ENCODE peak calls at places on chromosomes 5 and 9, in five cellular contexts. One of them, this sample, is unnamed.

GRCh38 chr9:97766092-97766491 is 69.0 kb upstream of the XPA start:
- DNase-seq in Peyer's patch: no peak
- DNase-seq in stomach: no peak
- DNase-seq in thyroid gland: no peak
- DNase-seq in uterus: no peak
- DNase-seq in this sample: no peak

GRCh38 chr9:109561137-109561536 is 63.0 kb upstream of the PTPN3 start:
- DNase-seq in Peyer's patch: no peak
- DNase-seq in stomach: no peak
- DNase-seq in thyroid gland: no peak
- DNase-seq in uterus: no peak
- DNase-seq in this sample: no peak

GRCh38 chr5:158431369-158432029 is 572.6 kb upstream of the CLINT1 start:
- DNase-seq in Peyer's patch: no peak
- DNase-seq in stomach: no peak
- DNase-seq in thyroid gland: no peak
- DNase-seq in uterus: peak
- DNase-seq in this sample: no peak

GRCh38 chr5:32428426-32428825 is 16.1 kb downstream of the ZFR start:
- DNase-seq in Peyer's patch: no peak
- DNase-seq in stomach: no peak
- DNase-seq in thyroid gland: no peak
- DNase-seq in uterus: no peak
- DNase-seq in this sample: no peak

GRCh38 chr5:21711854-21712752 is 1141.0 kb downstream of the CDH12 start:
- DNase-seq in Peyer's patch: no peak
- DNase-seq in stomach: no peak
- DNase-seq in thyroid gland: no peak
- DNase-seq in uterus: no peak
- DNase-seq in this sample: no peak

GRCh38 chr9:122158202-122158601 is 1.4 kb downstream of the NDUFA8 start:
- DNase-seq in Peyer's patch: no peak
- DNase-seq in stomach: no peak
- DNase-seq in thyroid gland: peak
- DNase-seq in uterus: no peak
- DNase-seq in this sample: peak

GRCh38 chr9:95024097-95024671 is 293.3 kb downstream of the FANCC start:
- DNase-seq in Peyer's patch: no peak
- DNase-seq in stomach: peak
- DNase-seq in thyroid gland: no peak
- DNase-seq in uterus: no peak
- DNase-seq in this sample: peak

GRCh38 chr5:111143910-111144309 is 51.8 kb downstream of the WDR36 start:
- DNase-seq in Peyer's patch: peak
- DNase-seq in stomach: no peak
- DNase-seq in thyroid gland: peak
- DNase-seq in uterus: peak
- DNase-seq in this sample: peak

GRCh38 chr5:179731791-179732411 is 721 bp upstream of the MAML1 start:
- DNase-seq in Peyer's patch: peak
- DNase-seq in stomach: no peak
- DNase-seq in thyroid gland: peak
- DNase-seq in uterus: peak
- DNase-seq in this sample: no peak

GRCh38 chr5:76153996-76154395 is 70.8 kb downstream of the SV2C start:
- DNase-seq in Peyer's patch: no peak
- DNase-seq in stomach: no peak
- DNase-seq in thyroid gland: no peak
- DNase-seq in uterus: no peak
- DNase-seq in this sample: no peak

DNA sequence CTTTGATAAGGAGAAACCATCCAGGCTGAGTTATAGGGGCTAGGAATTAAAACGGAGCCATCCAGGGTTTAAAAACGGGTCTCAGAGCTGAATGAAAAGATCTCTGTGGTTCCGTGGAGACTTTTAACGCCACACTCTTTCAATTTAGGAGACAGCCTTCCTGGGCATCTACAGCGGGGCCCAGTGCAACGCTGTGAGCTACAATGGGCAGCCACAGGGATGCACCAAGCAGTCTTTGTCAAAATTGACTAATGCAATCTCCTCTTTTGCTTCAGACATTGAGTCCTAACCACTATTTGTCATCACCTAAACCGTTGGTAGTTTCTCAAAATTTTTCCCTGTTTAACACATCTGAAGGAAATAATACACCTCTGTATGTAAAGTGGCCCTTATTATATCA is 96.6 kb upstream of the ABCA1 start:
- DNase-seq in Peyer's patch: no peak
- DNase-seq in stomach: no peak
- DNase-seq in thyroid gland: no peak
- DNase-seq in uterus: no peak
- DNase-seq in this sample: no peak
- H3K27ac ChIP-seq in Peyer's patch: no peak
- H3K27ac ChIP-seq in stomach: no peak
- H3K27ac ChIP-seq in thyroid gland: no peak
- H3K27ac ChIP-seq in uterus: no peak
- H3K27ac ChIP-seq in this sample: no peak

GRCh38 chr9:127862075-127863011 is 7.9 kb upstream of the ENG start:
- DNase-seq in Peyer's patch: peak
- DNase-seq in stomach: peak
- DNase-seq in thyroid gland: peak
- DNase-seq in uterus: peak
- DNase-seq in this sample: peak
- TF ChIP-seq POLR2A in Peyer's patch: no peak
- TF ChIP-seq POLR2A in stomach: no peak
- TF ChIP-seq POLR2A in thyroid gland: no peak
- TF ChIP-seq POLR2A in uterus: no peak
- TF ChIP-seq POLR2A in this sample: no peak

DNA sequence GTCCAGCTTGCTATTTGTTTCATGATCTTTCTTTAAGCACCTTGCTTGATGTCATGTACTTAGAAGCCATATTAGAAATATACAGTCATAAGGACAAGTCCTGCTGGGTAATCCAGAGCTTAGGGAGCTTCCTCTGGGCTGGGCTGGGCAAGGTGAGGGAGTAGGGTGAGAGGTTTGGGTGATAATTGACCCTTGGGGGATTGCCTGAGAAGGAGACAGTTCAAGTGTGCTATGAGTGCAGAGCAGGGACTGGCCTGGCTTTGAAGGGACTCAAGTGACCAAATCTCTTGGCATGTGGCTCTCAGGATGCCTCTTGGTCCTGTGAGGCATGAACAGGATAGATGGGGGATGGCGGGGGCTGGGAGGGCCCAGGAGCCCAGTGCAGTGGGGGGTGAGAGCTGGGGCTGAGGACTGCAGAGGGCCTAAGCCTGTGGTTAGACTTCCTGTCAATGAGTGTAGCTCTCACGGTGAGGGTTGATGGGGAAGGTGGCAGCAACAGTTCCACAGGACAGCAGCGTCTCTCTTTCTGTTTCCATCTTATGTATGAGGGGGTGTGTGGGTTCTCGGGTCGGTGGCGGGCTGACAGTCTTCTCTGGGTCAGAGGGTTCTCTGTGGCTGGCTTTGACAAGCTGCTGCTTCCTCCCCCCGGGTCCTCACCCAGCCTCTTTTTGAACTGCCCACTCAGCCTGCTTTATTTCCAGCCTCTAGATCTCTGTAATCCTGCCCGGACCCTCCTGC is 53.5 kb downstream of the RGS3 start:
- DNase-seq in Peyer's patch: peak
- DNase-seq in stomach: peak
- DNase-seq in thyroid gland: peak
- DNase-seq in uterus: no peak
- DNase-seq in this sample: no peak
- H3K27ac ChIP-seq in Peyer's patch: peak
- H3K27ac ChIP-seq in stomach: peak
- H3K27ac ChIP-seq in thyroid gland: peak
- H3K27ac ChIP-seq in uterus: no peak
- H3K27ac ChIP-seq in this sample: no peak

GRCh38 chr5:177133119-177133844 is at the start of gene NSD1:
- DNase-seq in Peyer's patch: peak
- DNase-seq in stomach: peak
- DNase-seq in thyroid gland: peak
- DNase-seq in uterus: peak
- DNase-seq in this sample: peak
- TF ChIP-seq POLR2A in Peyer's patch: peak
- TF ChIP-seq POLR2A in stomach: no peak
- TF ChIP-seq POLR2A in thyroid gland: no peak
- TF ChIP-seq POLR2A in uterus: peak
- TF ChIP-seq POLR2A in this sample: peak

GRCh38 chr9:124708070-124708469 is 63.0 kb downstream of the NR6A1 start:
- DNase-seq in Peyer's patch: no peak
- DNase-seq in stomach: no peak
- DNase-seq in thyroid gland: no peak
- DNase-seq in uterus: no peak
- DNase-seq in this sample: no peak
- H3K27ac ChIP-seq in Peyer's patch: no peak
- H3K27ac ChIP-seq in stomach: no peak
- H3K27ac ChIP-seq in thyroid gland: peak
- H3K27ac ChIP-seq in uterus: no peak
- H3K27ac ChIP-seq in this sample: no peak

GRCh38 chr9:130825051-130825651 is 9.9 kb upstream of the ABL1 start:
- DNase-seq in Peyer's patch: no peak
- DNase-seq in stomach: no peak
- DNase-seq in thyroid gland: peak
- DNase-seq in uterus: peak
- DNase-seq in this sample: peak
- TF ChIP-seq POLR2A in Peyer's patch: no peak
- TF ChIP-seq POLR2A in stomach: no peak
- TF ChIP-seq POLR2A in thyroid gland: no peak
- TF ChIP-seq POLR2A in uterus: peak
- TF ChIP-seq POLR2A in this sample: no peak

DNA sequence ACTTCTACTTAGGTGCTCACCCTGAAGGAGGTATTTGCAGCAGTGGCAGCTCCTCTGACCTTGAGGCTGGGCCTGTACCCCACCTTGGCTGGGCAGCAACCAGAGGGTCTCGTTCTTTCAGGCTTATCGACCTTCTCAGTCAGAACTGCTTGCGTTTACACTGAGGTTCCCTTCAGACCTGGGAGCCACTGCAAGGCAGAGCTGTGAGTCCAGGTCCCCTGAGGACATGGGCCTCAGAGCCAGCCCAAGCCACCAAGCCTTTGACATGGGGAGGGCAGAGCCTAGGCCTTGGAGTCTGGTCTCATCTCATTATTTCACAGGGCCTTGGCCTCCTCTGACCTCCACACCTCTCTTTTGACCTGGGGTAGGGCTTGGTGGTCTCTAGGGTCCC is 13.7 kb downstream of the ACSL6 start:
- DNase-seq in Peyer's patch: no peak
- DNase-seq in stomach: no peak
- DNase-seq in thyroid gland: no peak
- DNase-seq in uterus: no peak
- DNase-seq in this sample: no peak
- H3K27ac ChIP-seq in Peyer's patch: no peak
- H3K27ac ChIP-seq in stomach: no peak
- H3K27ac ChIP-seq in thyroid gland: no peak
- H3K27ac ChIP-seq in uterus: no peak
- H3K27ac ChIP-seq in this sample: no peak

GRCh38 chr5:112703866-112704820 is 33.5 kb upstream of the APC start:
- DNase-seq in Peyer's patch: no peak
- DNase-seq in stomach: no peak
- DNase-seq in thyroid gland: no peak
- DNase-seq in uterus: no peak
- DNase-seq in this sample: peak

GRCh38 chr5:112710896-112711295 is 26.8 kb upstream of the APC start:
- DNase-seq in Peyer's patch: no peak
- DNase-seq in stomach: no peak
- DNase-seq in thyroid gland: no peak
- DNase-seq in uterus: no peak
- DNase-seq in this sample: no peak

GRCh38 chr5:112706446-112707016 is 31.2 kb upstream of the APC start:
- DNase-seq in Peyer's patch: no peak
- DNase-seq in stomach: no peak
- DNase-seq in thyroid gland: no peak
- DNase-seq in uterus: no peak
- DNase-seq in this sample: no peak

GRCh38 chr5:112709416-112709815 is 28.3 kb upstream of the APC start:
- DNase-seq in Peyer's patch: no peak
- DNase-seq in stomach: no peak
- DNase-seq in thyroid gland: no peak
- DNase-seq in uterus: no peak
- DNase-seq in this sample: no peak

DNA sequence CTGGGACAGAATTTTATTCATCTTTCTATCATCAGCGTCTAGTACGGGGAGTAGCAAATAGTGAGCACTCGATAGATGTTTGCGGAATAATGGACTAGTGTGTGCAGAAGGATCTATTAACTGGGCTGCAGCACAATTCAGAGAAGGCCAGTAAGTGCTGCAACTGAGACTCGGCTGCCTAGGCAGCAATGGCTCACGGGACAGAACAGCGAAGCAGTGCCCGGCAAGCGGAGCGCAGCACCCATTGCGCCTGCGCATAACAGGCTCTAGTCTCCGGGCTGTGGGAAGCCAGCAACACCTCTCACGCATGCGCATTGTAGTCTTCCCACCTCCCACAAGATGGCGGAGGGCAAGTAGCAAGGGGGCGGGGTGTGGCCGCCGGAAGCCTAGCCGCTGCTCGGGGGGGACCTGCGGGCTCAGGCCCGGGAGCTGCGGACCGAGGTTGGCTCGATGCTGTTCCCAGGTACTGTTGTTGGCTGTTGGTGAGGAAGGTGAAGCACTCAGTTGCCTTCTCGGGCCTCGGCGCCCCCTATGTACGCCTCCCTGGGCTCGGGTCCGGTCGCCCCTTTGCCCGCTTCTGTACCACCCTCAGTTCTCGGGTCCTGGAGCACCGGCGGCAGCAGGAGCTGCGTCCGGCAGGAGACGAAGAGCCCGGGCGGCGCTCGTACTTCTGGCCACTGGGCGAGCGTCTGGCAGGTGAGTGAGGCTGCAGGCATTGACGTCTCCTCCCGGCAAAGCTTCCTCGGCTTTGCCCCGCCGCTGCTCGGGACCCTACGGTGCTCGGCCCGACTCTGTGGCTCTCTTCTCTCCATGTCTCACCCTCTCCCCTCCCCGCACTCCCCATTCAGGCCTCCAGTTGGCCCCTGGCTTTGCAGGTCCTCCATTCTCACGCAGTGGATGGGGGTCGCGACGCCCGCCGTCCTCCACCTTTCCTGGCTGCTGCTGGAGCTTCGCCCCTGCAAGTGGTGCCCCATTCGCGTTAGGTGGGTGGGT is 30.2 kb upstream of the APC start:
- DNase-seq in Peyer's patch: peak
- DNase-seq in stomach: peak
- DNase-seq in thyroid gland: peak
- DNase-seq in uterus: peak
- DNase-seq in this sample: peak
- TF ChIP-seq POLR2A in Peyer's patch: peak
- TF ChIP-seq POLR2A in stomach: no peak
- TF ChIP-seq POLR2A in thyroid gland: peak
- TF ChIP-seq POLR2A in uterus: peak
- TF ChIP-seq POLR2A in this sample: peak

GRCh38 chr5:14429614-14430013 is 152.0 kb upstream of the OTULINL start:
- DNase-seq in Peyer's patch: no peak
- DNase-seq in stomach: peak
- DNase-seq in thyroid gland: no peak
- DNase-seq in uterus: no peak
- DNase-seq in this sample: no peak
- H3K27ac ChIP-seq in Peyer's patch: no peak
- H3K27ac ChIP-seq in stomach: no peak
- H3K27ac ChIP-seq in thyroid gland: no peak
- H3K27ac ChIP-seq in uterus: no peak
- H3K27ac ChIP-seq in this sample: no peak